ENCODE peak calls at places on chromosomes 2 and 18, in four cellular contexts. H is HepG2, Z is K562, C is GM12878. O is an unnamed sample.

GRCh38 chr18:58590231-58590630 is 38.7 kb downstream of the ALPK2 start:
- DNase-seq in Z (no peak), H (peak), C (no peak), O (no peak)

GRCh38 chr2:179898873-179899272 is 37.5 kb upstream of the ZNF385B start:
- DNase-seq in Z (peak), H (peak), C (no peak), O (peak)

GRCh38 chr18:55136864-55137263 is 177.6 kb upstream of the CCDC68 start:
- DNase-seq in Z (no peak), H (no peak), C (no peak), O (no peak)

GRCh38 chr18:58348947-58349346 is 279.9 kb downstream of the ALPK2 start:
- DNase-seq in H (no peak), C (no peak), Z (no peak), O (no peak)

GRCh38 chr2:69017080-69017479 is 4.1 kb downstream of the ANTXR1 start:
- DNase-seq in C (no peak), H (no peak), Z (peak), O (no peak)

GRCh38 chr2:205730701-205731271 is 48.5 kb downstream of the NRP2 start:
- DNase-seq in Z (no peak), C (no peak), H (no peak), O (no peak)

GRCh38 chr2:85418132-85419008 is at the start of gene SH2D6:
- DNase-seq in H (peak), C (no peak), Z (peak), O (peak)

GRCh38 chr2:60550151-60550983 is 3.1 kb downstream of the BCL11A start:
- DNase-seq in C (no peak), H (peak), Z (peak), O (peak)

GRCh38 chr18:34773961-34774754 is 64.1 kb downstream of the DTNA start:
- DNase-seq in C (no peak), H (no peak), Z (no peak), O (peak)

GRCh38 chr2:167294775-167295140 is 406.5 kb downstream of the XIRP2 start:
- DNase-seq in H (no peak), Z (no peak), C (no peak), O (no peak)

GRCh38 chr2:108449410-108450200 is 599 bp downstream of the GCC2 start:
- DNase-seq in C (no peak), Z (peak), H (peak), O (peak)

GRCh38 chr2:237178396-237178795 is 92.7 kb downstream of the COPS8 start:
- DNase-seq in H (no peak), C (no peak), Z (no peak), O (no peak)

GRCh38 chr2:95300391-95300938 is 3.3 kb downstream of the KCNIP3 start:
- DNase-seq in C (no peak), Z (no peak), H (no peak), O (no peak)

GRCh38 chr2:200350796-200351195 is 44.3 kb downstream of the SPATS2L start:
- DNase-seq in Z (no peak), H (no peak), C (no peak), O (no peak)

GRCh38 chr18:37394610-37394965 is 171.0 kb downstream of the CELF4 start:
- DNase-seq in Z (no peak), C (no peak), H (no peak), O (no peak)

GRCh38 chr18:79608069-79608468 is 71.5 kb upstream of the CTDP1 start:
- DNase-seq in Z (no peak), C (no peak), H (no peak), O (no peak)

GRCh38 chr18:48815581-48816324 is 135.0 kb downstream of the SMAD7 start:
- DNase-seq in C (no peak), Z (no peak), H (no peak), O (no peak)

GRCh38 chr18:48813833-48814489 is 136.8 kb downstream of the SMAD7 start:
- DNase-seq in C (no peak), H (no peak), Z (peak), O (no peak)

GRCh38 chr18:48816554-48816953 is 134.2 kb downstream of the SMAD7 start:
- DNase-seq in C (no peak), H (no peak), Z (no peak), O (no peak)

GRCh38 chr18:48815182-48815520 is 135.6 kb downstream of the SMAD7 start:
- DNase-seq in C (no peak), H (no peak), Z (no peak), O (no peak)

DNA sequence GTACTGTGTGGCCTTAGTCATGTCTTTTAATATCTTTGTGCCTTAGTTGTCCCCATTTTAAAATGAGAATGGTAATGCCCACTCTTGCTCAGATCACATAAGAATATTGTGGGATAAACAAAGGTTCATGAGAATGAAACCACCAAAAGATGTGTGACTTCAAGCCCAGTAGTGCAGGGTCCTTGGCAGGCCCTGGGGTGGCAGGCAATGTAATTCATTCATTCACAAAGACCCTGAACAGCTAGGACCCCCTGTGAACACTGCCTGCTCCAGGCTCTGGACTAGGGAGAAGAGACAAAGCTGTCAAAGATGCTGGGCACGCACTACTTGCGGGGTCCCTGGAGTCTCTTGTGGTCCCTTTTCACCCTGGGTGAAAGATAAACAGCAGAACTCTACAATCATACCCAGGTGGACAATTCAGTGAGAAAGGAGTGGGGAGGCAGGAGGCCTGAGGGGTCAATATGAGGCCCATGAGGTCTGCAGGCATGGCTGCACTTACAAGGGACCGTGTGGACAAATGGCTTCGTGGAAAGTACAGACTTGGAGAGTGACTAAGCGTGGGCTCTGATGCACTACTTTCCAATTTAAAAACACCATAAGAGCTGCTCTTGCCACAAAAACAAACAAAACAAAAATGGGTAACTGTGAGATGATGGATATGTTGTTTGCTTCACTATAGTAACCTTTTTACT is 136.1 kb downstream of the SMAD7 start:
- DNase-seq in Z (no peak), H (no peak), C (no peak), O (no peak)
- TF ChIP-seq MXI1 in Z (no peak), H (no peak), C (no peak), O (no peak)

DNA sequence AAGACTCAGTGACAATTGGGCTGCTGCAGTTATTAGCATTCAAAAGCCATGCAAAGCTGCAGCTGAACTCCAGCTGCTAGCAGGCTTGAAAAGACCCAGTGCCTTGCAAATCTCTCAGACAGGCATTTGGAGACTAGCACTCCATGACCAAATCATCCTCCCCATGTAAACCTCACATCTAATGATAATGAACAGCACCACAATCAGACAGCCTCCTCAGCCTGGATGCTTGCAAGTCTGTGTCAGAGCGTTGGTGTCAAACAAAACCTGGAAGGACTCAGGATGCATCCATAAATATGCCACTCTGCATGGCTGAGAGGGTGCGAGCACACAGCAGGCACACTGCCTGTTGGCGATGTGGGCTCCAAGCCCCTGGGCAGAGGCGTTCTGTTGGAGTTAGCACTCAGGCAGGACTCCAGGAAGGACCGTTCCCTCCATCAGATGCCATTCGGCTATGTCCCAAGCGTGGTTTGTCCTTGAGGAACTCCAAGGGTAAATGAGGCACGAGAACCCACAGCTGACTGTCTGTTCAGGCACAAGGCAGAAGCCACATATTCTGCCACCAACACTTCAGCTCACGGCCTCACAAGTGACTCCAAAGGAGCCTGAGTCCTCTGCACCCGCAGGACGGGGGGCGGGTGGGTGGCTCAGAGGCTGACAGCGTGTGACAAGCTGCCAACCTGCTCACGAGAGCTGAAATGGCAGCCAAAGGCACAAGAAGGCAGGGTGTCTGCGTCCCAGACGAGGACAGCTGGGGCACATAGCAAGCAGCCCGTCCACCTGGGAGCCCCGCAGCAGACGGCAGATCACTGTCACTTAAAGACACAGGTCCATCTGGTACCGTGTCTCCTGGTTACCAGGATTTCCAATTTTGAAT is 183.8 kb downstream of the MYT1L start:
- DNase-seq in H (no peak), C (no peak), Z (no peak), O (no peak)
- TF ChIP-seq RAD21 in H (no peak), C (no peak), Z (no peak), O (no peak)

DNA sequence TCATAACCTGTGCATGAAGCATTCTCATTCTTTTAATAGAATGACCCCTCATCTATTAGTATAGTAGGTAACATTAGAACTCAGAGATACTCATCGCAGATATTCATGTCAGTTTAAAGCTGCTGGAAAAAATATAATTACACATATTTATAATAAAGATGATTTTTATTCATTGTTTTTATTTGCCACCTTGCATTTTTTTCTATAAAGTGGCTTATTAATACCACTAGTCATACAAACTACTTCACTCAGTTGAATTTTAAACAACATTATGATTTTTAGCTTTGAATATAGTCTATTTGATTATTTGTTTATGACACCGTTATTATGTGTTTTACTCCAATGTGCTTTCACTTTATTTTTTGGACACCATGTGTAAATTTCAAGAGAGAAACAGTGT is 23.9 kb upstream of the GULP1 start:
- DNase-seq in H (no peak), Z (no peak), C (no peak), O (no peak)
- TF ChIP-seq JUND in H (no peak), Z (no peak), C (no peak), O (no peak)

DNA sequence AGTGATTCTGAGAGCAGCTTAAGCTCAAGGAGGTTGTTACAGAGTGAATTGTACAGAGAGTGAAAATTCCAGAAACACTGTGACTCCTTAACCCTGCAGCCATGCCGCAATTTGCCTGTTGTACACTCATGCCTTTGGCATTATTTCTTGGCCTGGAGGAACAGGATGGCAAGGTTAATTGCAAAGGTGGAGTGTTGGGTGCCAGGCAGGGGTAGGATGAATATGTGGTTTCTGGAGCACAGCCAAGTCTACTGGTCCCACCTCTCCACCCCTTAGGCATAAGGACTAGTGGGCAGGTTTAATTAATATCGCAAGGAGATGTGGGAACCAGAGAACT is 250.2 kb downstream of the LRRTM1 start:
- DNase-seq in Z (no peak), C (no peak), H (no peak), O (no peak)
- TF ChIP-seq MXI1 in Z (no peak), C (no peak), H (no peak), O (no peak)

GRCh38 chr2:65129276-65129612 is 662 bp downstream of the RAB1A start:
- DNase-seq in Z (no peak), H (no peak), C (no peak), O (no peak)

GRCh38 chr2:65130440-65131175 is 702 bp upstream of the RAB1A start:
- DNase-seq in Z (no peak), C (peak), H (no peak), O (no peak)

GRCh38 chr2:65129613-65130439 is at the start of gene RAB1A:
- DNase-seq in Z (peak), H (peak), C (peak), O (peak)

GRCh38 chr2:65133626-65134025 is 3.7 kb upstream of the RAB1A start:
- DNase-seq in H (no peak), Z (peak), C (no peak), O (no peak)

GRCh38 chr2:65128297-65129190 is 1.4 kb downstream of the RAB1A start:
- DNase-seq in C (no peak), H (no peak), Z (no peak), O (no peak)
- TF ChIP-seq RAD21 in C (no peak), H (no peak), Z (no peak), O (no peak)

GRCh38 chr2:10016001-10016801 is 27.1 kb upstream of the KLF11 start:
- DNase-seq in C (no peak), Z (no peak), H (no peak), O (no peak)
- TF ChIP-seq JUND in C (no peak), Z (no peak), H (no peak), O (no peak)

GRCh38 chr2:154637426-154637825 is 61.1 kb upstream of the KCNJ3 start:
- DNase-seq in C (no peak), Z (no peak), H (no peak), O (no peak)
- TF ChIP-seq MXI1 in C (no peak), Z (no peak), H (no peak), O (no peak)

O was measured in SK-N-SH.